ENCODE peak calls at places on chromosomes 2 and 18, in six cellular contexts. One of them, this sample, is unnamed.

GRCh38 chr18:706438-706837 is 6.0 kb downstream of the ENOSF1 start:
- DNase-seq in WTC11: no peak
- DNase-seq in kidney epithelial cell: no peak
- DNase-seq in progenitor cell of endocrine pancreas: no peak
- DNase-seq in spleen: no peak
- DNase-seq in fibroblast of the aortic adventitia: no peak
- DNase-seq in this sample: no peak

GRCh38 chr2:120602251-120602650 is 133.4 kb upstream of the GLI2 start:
- DNase-seq in WTC11: no peak
- DNase-seq in kidney epithelial cell: no peak
- DNase-seq in progenitor cell of endocrine pancreas: no peak
- DNase-seq in spleen: peak
- DNase-seq in fibroblast of the aortic adventitia: peak
- DNase-seq in this sample: peak

GRCh38 chr2:72891091-72891818 is 4.0 kb downstream of the SPR start:
- DNase-seq in WTC11: no peak
- DNase-seq in kidney epithelial cell: no peak
- DNase-seq in progenitor cell of endocrine pancreas: no peak
- DNase-seq in spleen: no peak
- DNase-seq in fibroblast of the aortic adventitia: peak
- DNase-seq in this sample: no peak

GRCh38 chr2:224449212-224450147 is 47.6 kb upstream of the FAM124B start:
- DNase-seq in WTC11: no peak
- DNase-seq in kidney epithelial cell: no peak
- DNase-seq in progenitor cell of endocrine pancreas: no peak
- DNase-seq in spleen: no peak
- DNase-seq in fibroblast of the aortic adventitia: no peak
- DNase-seq in this sample: no peak

GRCh38 chr18:58218111-58218510 is 174.1 kb downstream of the NEDD4L start:
- DNase-seq in WTC11: no peak
- DNase-seq in kidney epithelial cell: no peak
- DNase-seq in progenitor cell of endocrine pancreas: no peak
- DNase-seq in spleen: no peak
- DNase-seq in fibroblast of the aortic adventitia: peak
- DNase-seq in this sample: no peak

GRCh38 chr2:23587330-23587729 is 202.4 kb downstream of the KLHL29 start:
- DNase-seq in WTC11: no peak
- DNase-seq in kidney epithelial cell: no peak
- DNase-seq in progenitor cell of endocrine pancreas: no peak
- DNase-seq in spleen: peak
- DNase-seq in fibroblast of the aortic adventitia: no peak
- DNase-seq in this sample: peak

GRCh38 chr18:9627642-9628041 is 13.3 kb upstream of the PPP4R1 start:
- DNase-seq in WTC11: no peak
- DNase-seq in kidney epithelial cell: no peak
- DNase-seq in progenitor cell of endocrine pancreas: no peak
- DNase-seq in spleen: no peak
- DNase-seq in fibroblast of the aortic adventitia: peak
- DNase-seq in this sample: no peak

GRCh38 chr2:19829672-19830071 is 72.1 kb downstream of the TTC32 start:
- DNase-seq in WTC11: no peak
- DNase-seq in kidney epithelial cell: no peak
- DNase-seq in progenitor cell of endocrine pancreas: no peak
- DNase-seq in spleen: no peak
- DNase-seq in fibroblast of the aortic adventitia: no peak
- DNase-seq in this sample: no peak

DNA sequence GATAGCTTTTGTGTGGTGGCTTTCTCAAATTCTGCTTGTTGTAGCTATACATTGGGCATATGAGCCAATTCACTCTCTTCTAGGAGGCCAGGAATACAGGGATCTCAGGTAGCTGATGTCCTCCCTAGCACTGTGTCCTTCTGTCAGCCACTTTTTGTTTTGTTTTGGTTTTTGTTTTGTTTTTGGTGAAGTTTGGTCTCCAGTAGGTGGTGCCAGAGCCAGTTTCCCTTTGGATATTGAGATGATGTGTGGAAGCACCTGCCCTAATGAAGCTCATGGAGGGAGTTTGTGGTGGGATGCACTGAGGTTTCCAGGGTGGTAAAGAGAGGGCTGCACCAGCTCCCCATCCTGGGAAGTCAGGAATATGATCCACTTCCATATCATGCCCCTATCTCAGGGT is 100.5 kb upstream of the VWC2L start:
- DNase-seq in WTC11: no peak
- DNase-seq in kidney epithelial cell: no peak
- DNase-seq in progenitor cell of endocrine pancreas: no peak
- DNase-seq in spleen: no peak
- DNase-seq in fibroblast of the aortic adventitia: no peak
- DNase-seq in this sample: no peak
- TF ChIP-seq CTCF in WTC11: no peak
- TF ChIP-seq CTCF in kidney epithelial cell: peak
- TF ChIP-seq CTCF in progenitor cell of endocrine pancreas: no peak
- TF ChIP-seq CTCF in spleen: no peak
- TF ChIP-seq CTCF in fibroblast of the aortic adventitia: no peak
- TF ChIP-seq CTCF in this sample: peak

DNA sequence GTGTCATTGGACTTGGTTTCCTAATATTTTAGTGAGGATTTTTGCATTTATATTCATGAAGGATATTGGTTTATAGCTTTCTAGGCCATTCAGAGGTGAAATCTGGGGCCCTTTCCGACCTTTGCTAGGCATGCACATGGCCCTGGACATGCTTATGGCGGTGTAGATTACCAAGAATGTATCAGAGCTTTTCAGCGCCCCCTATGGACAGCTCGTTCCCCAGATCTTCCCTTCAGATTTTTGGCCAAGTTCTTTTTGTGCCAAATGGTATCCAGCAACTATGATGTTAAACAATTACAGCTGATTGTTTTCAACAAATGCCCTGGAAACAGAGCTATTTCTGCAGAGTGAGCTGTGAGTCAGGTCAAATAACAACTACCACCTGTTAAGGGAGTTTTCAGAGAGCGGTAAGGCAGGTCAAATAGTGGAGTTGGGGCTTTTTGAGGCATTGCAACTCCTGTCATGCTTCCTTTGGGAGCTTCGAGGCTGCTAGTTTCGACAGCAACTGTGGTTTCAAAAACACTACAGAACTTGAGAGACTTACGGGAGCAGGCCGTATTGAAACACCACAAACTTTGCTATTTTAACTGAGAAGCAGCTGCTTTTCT is 188.3 kb downstream of the ZNF516 start:
- DNase-seq in WTC11: peak
- DNase-seq in kidney epithelial cell: no peak
- DNase-seq in progenitor cell of endocrine pancreas: no peak
- DNase-seq in spleen: no peak
- DNase-seq in fibroblast of the aortic adventitia: no peak
- DNase-seq in this sample: no peak
- TF ChIP-seq CTCF in WTC11: peak
- TF ChIP-seq CTCF in kidney epithelial cell: no peak
- TF ChIP-seq CTCF in progenitor cell of endocrine pancreas: no peak
- TF ChIP-seq CTCF in spleen: no peak
- TF ChIP-seq CTCF in fibroblast of the aortic adventitia: no peak
- TF ChIP-seq CTCF in this sample: no peak

DNA sequence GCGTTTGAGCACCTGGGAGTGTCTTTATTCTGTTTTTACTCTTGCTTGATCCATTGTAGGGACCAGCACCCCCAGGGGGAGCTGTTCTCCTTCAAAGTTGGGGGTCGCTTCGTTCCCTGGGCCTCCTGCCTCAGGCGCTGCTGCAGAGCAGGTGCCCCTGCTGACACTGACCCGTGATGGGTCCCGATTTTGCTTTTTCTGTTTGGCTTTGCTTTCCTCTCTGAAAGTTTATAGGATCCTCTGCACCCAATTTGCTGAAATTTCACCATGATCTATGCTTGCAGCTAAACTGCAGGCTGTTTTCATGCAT is 22.9 kb upstream of the FAHD2A start:
- DNase-seq in WTC11: peak
- DNase-seq in kidney epithelial cell: no peak
- DNase-seq in progenitor cell of endocrine pancreas: no peak
- DNase-seq in spleen: no peak
- DNase-seq in fibroblast of the aortic adventitia: no peak
- DNase-seq in this sample: no peak
- TF ChIP-seq CTCF in WTC11: peak
- TF ChIP-seq CTCF in kidney epithelial cell: no peak
- TF ChIP-seq CTCF in progenitor cell of endocrine pancreas: peak
- TF ChIP-seq CTCF in spleen: no peak
- TF ChIP-seq CTCF in fibroblast of the aortic adventitia: no peak
- TF ChIP-seq CTCF in this sample: peak

GRCh38 chr2:227325824-227326195 is 759 bp downstream of the MFF start:
- DNase-seq in WTC11: peak
- DNase-seq in kidney epithelial cell: no peak
- DNase-seq in progenitor cell of endocrine pancreas: no peak
- DNase-seq in spleen: peak
- DNase-seq in fibroblast of the aortic adventitia: peak
- DNase-seq in this sample: no peak
- TF ChIP-seq CTCF in WTC11: no peak
- TF ChIP-seq CTCF in kidney epithelial cell: no peak
- TF ChIP-seq CTCF in progenitor cell of endocrine pancreas: no peak
- TF ChIP-seq CTCF in spleen: no peak
- TF ChIP-seq CTCF in fibroblast of the aortic adventitia: no peak
- TF ChIP-seq CTCF in this sample: peak

GRCh38 chr2:11065833-11066232 is 89.4 kb upstream of the SLC66A3 start:
- DNase-seq in WTC11: no peak
- DNase-seq in kidney epithelial cell: no peak
- DNase-seq in progenitor cell of endocrine pancreas: no peak
- DNase-seq in spleen: no peak
- DNase-seq in fibroblast of the aortic adventitia: no peak
- DNase-seq in this sample: no peak

GRCh38 chr2:11068856-11069526 is 86.3 kb upstream of the SLC66A3 start:
- DNase-seq in WTC11: no peak
- DNase-seq in kidney epithelial cell: no peak
- DNase-seq in progenitor cell of endocrine pancreas: no peak
- DNase-seq in spleen: no peak
- DNase-seq in fibroblast of the aortic adventitia: no peak
- DNase-seq in this sample: no peak

GRCh38 chr2:11067221-11068078 is 87.8 kb upstream of the SLC66A3 start:
- DNase-seq in WTC11: no peak
- DNase-seq in kidney epithelial cell: no peak
- DNase-seq in progenitor cell of endocrine pancreas: no peak
- DNase-seq in spleen: no peak
- DNase-seq in fibroblast of the aortic adventitia: no peak
- DNase-seq in this sample: no peak

GRCh38 chr2:11069566-11070185 is 85.6 kb upstream of the SLC66A3 start:
- DNase-seq in WTC11: no peak
- DNase-seq in kidney epithelial cell: no peak
- DNase-seq in progenitor cell of endocrine pancreas: no peak
- DNase-seq in spleen: no peak
- DNase-seq in fibroblast of the aortic adventitia: no peak
- DNase-seq in this sample: no peak

DNA sequence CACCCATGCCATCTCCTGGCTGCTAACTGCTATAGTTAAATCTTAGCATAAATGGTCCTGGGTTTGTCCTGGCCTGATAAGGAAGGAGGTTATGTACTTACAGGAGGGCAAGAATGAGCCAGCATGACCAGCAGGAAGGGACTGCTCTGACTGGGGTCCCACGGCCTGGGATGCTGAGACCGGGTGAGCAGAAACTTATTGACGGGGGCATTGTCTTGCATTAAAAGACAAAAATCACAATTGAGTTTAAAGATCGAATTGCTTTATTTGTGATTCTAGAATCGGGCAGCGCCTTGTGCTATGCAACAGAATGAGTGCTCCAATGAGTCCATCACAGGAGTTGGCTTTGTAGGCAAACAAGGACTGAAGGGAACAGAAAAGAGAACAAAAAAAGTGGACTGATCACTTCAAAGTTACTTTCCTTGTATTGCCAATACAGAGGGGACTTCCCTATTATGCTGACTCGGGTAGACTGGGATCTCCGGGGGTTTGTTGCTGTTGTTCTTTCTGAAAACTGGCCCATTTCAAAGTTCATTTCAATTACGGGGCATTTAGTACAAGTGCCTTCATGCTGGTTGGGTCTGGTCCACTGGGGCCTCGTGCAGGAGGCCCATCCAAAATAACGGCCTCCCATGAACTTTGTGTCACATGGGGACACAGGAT is 87.1 kb upstream of the SLC66A3 start:
- DNase-seq in WTC11: no peak
- DNase-seq in kidney epithelial cell: no peak
- DNase-seq in progenitor cell of endocrine pancreas: no peak
- DNase-seq in spleen: no peak
- DNase-seq in fibroblast of the aortic adventitia: no peak
- DNase-seq in this sample: no peak
- TF ChIP-seq CTCF in WTC11: no peak
- TF ChIP-seq CTCF in kidney epithelial cell: no peak
- TF ChIP-seq CTCF in progenitor cell of endocrine pancreas: no peak
- TF ChIP-seq CTCF in spleen: no peak
- TF ChIP-seq CTCF in fibroblast of the aortic adventitia: no peak
- TF ChIP-seq CTCF in this sample: no peak

DNA sequence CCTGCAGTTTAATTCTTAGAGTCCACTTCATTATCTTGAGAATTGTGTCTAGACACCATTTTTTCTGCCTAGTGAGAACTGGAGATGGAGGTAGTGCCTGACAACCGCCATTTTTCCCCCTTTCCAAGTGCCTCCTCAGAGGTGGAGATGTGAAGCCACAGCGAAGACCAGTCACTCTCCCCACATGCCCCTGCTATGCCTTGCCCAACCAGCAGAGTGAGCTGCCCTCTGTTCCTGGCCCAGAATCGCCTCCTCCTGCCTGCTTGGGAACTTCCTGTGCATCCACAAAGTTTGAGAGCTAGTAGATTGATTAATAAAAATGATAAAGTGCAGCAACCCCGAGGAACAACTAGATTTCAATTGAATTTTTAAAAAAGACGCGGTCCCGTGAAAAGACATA is 123.3 kb downstream of the CLIP4 start:
- DNase-seq in WTC11: peak
- DNase-seq in kidney epithelial cell: no peak
- DNase-seq in progenitor cell of endocrine pancreas: no peak
- DNase-seq in spleen: peak
- DNase-seq in fibroblast of the aortic adventitia: no peak
- DNase-seq in this sample: no peak
- TF ChIP-seq CTCF in WTC11: peak
- TF ChIP-seq CTCF in kidney epithelial cell: peak
- TF ChIP-seq CTCF in progenitor cell of endocrine pancreas: peak
- TF ChIP-seq CTCF in spleen: no peak
- TF ChIP-seq CTCF in fibroblast of the aortic adventitia: peak
- TF ChIP-seq CTCF in this sample: peak